ENCODE peak calls at places on chromosome 18, in ten cellular contexts. H is lower lobe of right lung, A is RWPE1, M is GM20000, X is prostate gland, K is progenitor cell of endocrine pancreas, O is HepG2, S is breast epithelium, E is bronchial epithelial cell, P is neural crest cell. I is an unnamed sample.

GRCh38 chr18:1488957-1489356 is 584.3 kb downstream of the ADCYAP1 start:
- DNase-seq in O (no peak), H (no peak), P (no peak), X (no peak), S (no peak), A (no peak), E (no peak), M (no peak), K (no peak), I (no peak)

GRCh38 chr18:36035253-36035652 is 32.1 kb downstream of the RPRD1A start:
- DNase-seq in X (no peak), H (no peak), A (no peak), P (no peak), M (no peak), O (no peak), K (no peak), S (no peak), E (no peak), I (no peak)

GRCh38 chr18:67428805-67429204 is 87.7 kb downstream of the DSEL start:
- DNase-seq in E (peak), A (no peak), K (no peak), H (no peak), P (no peak), X (no peak), O (no peak), M (no peak), S (no peak), I (no peak)

GRCh38 chr18:23824704-23825103 is 135.5 kb downstream of the LAMA3 start:
- DNase-seq in K (no peak), M (no peak), E (peak), H (no peak), O (no peak), A (no peak), S (no peak), P (no peak), X (no peak), I (no peak)

GRCh38 chr18:10353791-10354190 is 100.6 kb upstream of the APCDD1 start:
- DNase-seq in A (peak), E (peak), S (no peak), P (no peak), M (no peak), O (no peak), H (no peak), K (no peak), X (no peak), I (no peak)

GRCh38 chr18:35397976-35398375 is 20.8 kb upstream of the ZNF396 start:
- DNase-seq in P (no peak), M (no peak), A (no peak), O (no peak), H (no peak), K (no peak), X (no peak), S (no peak), E (no peak), I (no peak)

GRCh38 chr18:45566025-45566740 is 49.1 kb upstream of the SLC14A2 start:
- DNase-seq in H (no peak), S (no peak), X (no peak), O (no peak), M (no peak), P (no peak), E (peak), A (peak), K (no peak), I (peak)

GRCh38 chr18:78558948-78559347 is 420.7 kb upstream of the SALL3 start:
- DNase-seq in M (no peak), E (no peak), A (no peak), H (no peak), K (no peak), P (no peak), S (no peak), O (no peak), X (no peak), I (no peak)

GRCh38 chr18:3603460-3604259 is 153.7 kb downstream of the TGIF1 start:
- DNase-seq in H (no peak), E (peak), X (peak), S (no peak), M (no peak), P (no peak), K (no peak), A (peak), O (peak), I (no peak)

GRCh38 chr18:79317718-79318117 is 78.0 kb upstream of the NFATC1 start:
- DNase-seq in X (no peak), E (no peak), P (no peak), H (no peak), K (no peak), O (no peak), S (no peak), A (no peak), M (no peak), I (no peak)

GRCh38 chr18:45505497-45506206 is 109.6 kb upstream of the SLC14A2 start:
- DNase-seq in X (no peak), O (no peak), E (no peak), P (no peak), K (no peak), M (no peak), S (no peak), H (no peak), A (no peak), I (no peak)

GRCh38 chr18:13725566-13726227 is 661 bp downstream of the FAM210A start:
- DNase-seq in S (no peak), A (peak), K (no peak), E (no peak), H (no peak), X (no peak), P (no peak), O (peak), M (peak), I (no peak)

GRCh38 chr18:70384181-70384790 is 95.4 kb downstream of the SOCS6 start:
- DNase-seq in X (no peak), E (peak), M (no peak), A (peak), O (peak), H (no peak), P (no peak), S (peak), K (no peak), I (no peak)

GRCh38 chr18:52484977-52485376 is 145.0 kb downstream of the DCC start:
- DNase-seq in E (no peak), H (no peak), A (no peak), M (no peak), P (no peak), S (no peak), O (no peak), X (no peak), K (no peak), I (no peak)

GRCh38 chr18:59189746-59190145 is 30.2 kb upstream of the GRP start:
- DNase-seq in K (no peak), S (no peak), H (no peak), X (no peak), A (no peak), P (no peak), M (no peak), O (no peak), E (peak), I (no peak)

GRCh38 chr18:50880108-50880465 is 1.2 kb downstream of the ME2 start:
- DNase-seq in A (no peak), S (no peak), X (no peak), H (no peak), K (no peak), O (no peak), P (no peak), E (no peak), M (peak), I (no peak)

GRCh38 chr18:68604256-68604655 is 110.7 kb downstream of the TMX3 start:
- DNase-seq in E (no peak), P (no peak), K (no peak), H (no peak), S (no peak), X (no peak), A (no peak), O (no peak), M (no peak), I (no peak)

GRCh38 chr18:33870059-33870458 is 292.0 kb downstream of the ASXL3 start:
- DNase-seq in P (no peak), M (no peak), E (no peak), A (no peak), X (no peak), S (no peak), K (no peak), H (no peak), O (no peak), I (no peak)

GRCh38 chr18:70154591-70155194 is 50.8 kb downstream of the RTTN start:
- DNase-seq in A (no peak), S (no peak), E (no peak), P (no peak), K (no peak), H (no peak), O (no peak), X (no peak), M (no peak), I (no peak)

GRCh38 chr18:70299393-70299792 is 10.5 kb downstream of the SOCS6 start:
- DNase-seq in X (no peak), O (no peak), M (no peak), A (no peak), S (no peak), H (no peak), K (no peak), P (no peak), E (no peak), I (no peak)

GRCh38 chr18:54031243-54031642 is 193.2 kb downstream of the MBD2 start:
- DNase-seq in X (no peak), K (no peak), O (no peak), S (no peak), A (no peak), P (no peak), E (peak), M (no peak), H (no peak), I (no peak)

GRCh38 chr18:22467760-22468553 is 50.2 kb upstream of the CTAGE1 start:
- DNase-seq in A (peak), O (no peak), E (peak), P (no peak), S (no peak), H (no peak), K (no peak), X (no peak), M (no peak), I (no peak)

GRCh38 chr18:9862686-9863085 is 23.1 kb upstream of the TXNDC2 start:
- DNase-seq in H (no peak), K (no peak), M (no peak), P (no peak), A (no peak), E (no peak), S (no peak), O (no peak), X (no peak), I (no peak)

GRCh38 chr18:21826196-21826595 is 85.6 kb downstream of the MIB1 start:
- DNase-seq in S (no peak), A (peak), P (no peak), O (no peak), X (no peak), M (no peak), K (no peak), H (no peak), E (peak), I (no peak)

GRCh38 chr18:12783524-12783923 is 80.7 kb downstream of the PSMG2 start:
- DNase-seq in A (no peak), K (no peak), X (no peak), O (peak), E (no peak), M (no peak), P (no peak), H (no peak), S (no peak), I (no peak)

GRCh38 chr18:58136865-58137264 is 92.8 kb downstream of the NEDD4L start:
- DNase-seq in P (no peak), S (no peak), H (no peak), E (no peak), X (no peak), O (no peak), M (no peak), A (no peak), K (no peak), I (no peak)

GRCh38 chr18:58143391-58143790 is 99.4 kb downstream of the NEDD4L start:
- DNase-seq in S (no peak), P (no peak), A (no peak), X (no peak), K (no peak), O (no peak), M (no peak), E (no peak), H (no peak), I (no peak)

GRCh38 chr18:58139627-58140026 is 95.6 kb downstream of the NEDD4L start:
- DNase-seq in A (no peak), E (peak), K (no peak), X (no peak), H (no peak), M (no peak), O (no peak), P (no peak), S (no peak), I (no peak)

GRCh38 chr18:58144106-58144505 is 100.1 kb downstream of the NEDD4L start:
- DNase-seq in S (no peak), M (no peak), X (no peak), O (no peak), K (no peak), A (no peak), P (no peak), H (no peak), E (no peak), I (no peak)

GRCh38 chr18:58140366-58141325 is 96.6 kb downstream of the NEDD4L start:
- DNase-seq in P (no peak), A (no peak), S (no peak), X (no peak), H (no peak), O (peak), E (no peak), K (no peak), M (no peak), I (no peak)
- TF ChIP-seq CTCF in P (no peak), A (no peak), S (no peak), X (no peak), H (no peak), O (peak), E (no peak), K (no peak), M (no peak), I (peak)

GRCh38 chr18:62710417-62710816 is 4.9 kb upstream of the PHLPP1 start:
- DNase-seq in A (no peak), S (no peak), E (no peak), O (no peak), X (no peak), P (no peak), H (no peak), K (no peak), M (no peak), I (no peak)
- TF ChIP-seq CTCF in A (no peak), S (no peak), E (no peak), O (no peak), X (no peak), P (no peak), H (no peak), K (no peak), M (no peak), I (no peak)

GRCh38 chr18:295756-296155 is 27.9 kb upstream of the THOC1 start:
- DNase-seq in P (no peak), M (no peak), A (no peak), E (no peak), S (no peak), K (no peak), O (no peak), X (no peak), H (no peak), I (no peak)

GRCh38 chr18:286515-287310 is 18.9 kb upstream of the THOC1 start:
- DNase-seq in K (no peak), P (no peak), X (no peak), H (no peak), A (peak), S (no peak), E (peak), O (peak), M (no peak), I (no peak)

GRCh38 chr18:297936-298335 is 30.1 kb upstream of the THOC1 start:
- DNase-seq in K (no peak), H (no peak), M (no peak), S (no peak), P (no peak), E (no peak), A (no peak), O (no peak), X (no peak), I (no peak)

GRCh38 chr18:293557-293956 is 25.7 kb upstream of the THOC1 start:
- DNase-seq in M (no peak), O (no peak), E (no peak), A (no peak), S (no peak), K (no peak), H (no peak), P (no peak), X (no peak), I (no peak)

DNA sequence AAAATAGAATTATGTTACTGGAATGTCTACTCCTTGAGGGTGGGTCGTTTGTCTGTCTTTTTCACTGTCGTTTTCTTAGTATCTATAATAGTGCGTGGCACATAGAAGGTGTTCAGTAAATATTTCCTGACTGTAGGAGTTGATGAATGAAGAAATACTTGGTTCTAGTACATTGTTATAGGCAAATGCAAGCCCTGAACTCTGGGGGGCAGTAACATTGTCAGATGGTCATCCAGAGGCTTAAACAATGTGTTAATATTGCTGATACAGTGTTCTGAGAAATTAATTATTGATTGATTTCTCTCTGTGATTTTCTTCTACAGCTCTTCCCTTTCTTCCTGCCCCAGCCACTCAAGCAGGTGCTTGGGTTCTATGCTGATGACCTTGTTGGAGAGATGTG is 24.4 kb upstream of the THOC1 start:
- DNase-seq in E (no peak), A (no peak), H (no peak), M (no peak), S (no peak), P (no peak), X (no peak), K (no peak), O (no peak), I (no peak)
- TF ChIP-seq CTCF in E (no peak), A (no peak), H (no peak), M (no peak), S (no peak), P (no peak), X (no peak), K (peak), O (peak), I (no peak)

GRCh38 chr18:55234366-55235093 is 275.3 kb upstream of the CCDC68 start:
- DNase-seq in O (peak), E (peak), M (peak), A (peak), K (peak), X (peak), H (peak), S (peak), P (peak), I (peak)
- TF ChIP-seq CTCF in O (peak), E (peak), M (peak), A (peak), K (peak), X (peak), H (peak), S (peak), P (peak), I (peak)

GRCh38 chr18:57438669-57439616 is 3.8 kb downstream of the ONECUT2 start:
- DNase-seq in K (no peak), S (no peak), O (no peak), X (no peak), P (no peak), E (no peak), H (no peak), A (no peak), M (peak), I (no peak)

GRCh38 chr18:57439617-57439975 is 4.4 kb downstream of the ONECUT2 start:
- DNase-seq in E (no peak), O (no peak), M (no peak), A (no peak), S (no peak), H (no peak), P (peak), X (no peak), K (peak), I (peak)

GRCh38 chr18:57437433-57437781 is 2.2 kb downstream of the ONECUT2 start:
- DNase-seq in E (no peak), S (no peak), A (no peak), K (peak), O (peak), P (peak), M (peak), X (no peak), H (no peak), I (peak)

GRCh38 chr18:57436965-57437333 is 1.8 kb downstream of the ONECUT2 start:
- DNase-seq in E (no peak), M (no peak), K (no peak), A (no peak), O (no peak), S (no peak), P (no peak), H (no peak), X (no peak), I (no peak)

GRCh38 chr18:57437782-57438668 is 2.9 kb downstream of the ONECUT2 start:
- DNase-seq in H (no peak), X (no peak), O (peak), E (peak), K (peak), A (peak), S (no peak), P (peak), M (peak), I (peak)
- TF ChIP-seq CTCF in H (peak), X (no peak), O (peak), E (peak), K (peak), A (peak), S (no peak), P (peak), M (peak), I (peak)

DNA sequence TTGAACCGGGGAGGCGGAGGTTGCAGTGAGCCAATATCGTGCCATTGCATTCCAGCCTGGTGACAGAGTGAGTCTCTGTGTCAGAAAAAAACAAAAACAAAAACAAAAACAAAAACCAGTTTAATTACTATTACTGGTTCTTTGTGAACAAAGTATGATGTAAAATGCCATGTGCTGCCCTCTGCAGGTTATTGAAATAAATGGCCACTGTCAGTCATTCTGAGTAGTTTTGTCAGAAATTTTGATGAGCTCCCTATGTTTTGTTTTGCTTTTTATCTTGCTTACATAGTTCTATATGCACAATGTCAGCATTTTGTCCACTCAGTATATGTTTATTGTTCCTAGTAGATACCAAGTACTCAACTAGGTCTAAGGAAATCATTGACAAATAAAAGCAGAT is 423.6 kb upstream of the CHST9 start:
- DNase-seq in E (peak), A (peak), O (no peak), S (no peak), P (no peak), M (peak), X (no peak), K (no peak), H (no peak), I (no peak)
- TF ChIP-seq CTCF in E (peak), A (peak), O (peak), S (no peak), P (peak), M (peak), X (no peak), K (peak), H (peak), I (no peak)

DNA sequence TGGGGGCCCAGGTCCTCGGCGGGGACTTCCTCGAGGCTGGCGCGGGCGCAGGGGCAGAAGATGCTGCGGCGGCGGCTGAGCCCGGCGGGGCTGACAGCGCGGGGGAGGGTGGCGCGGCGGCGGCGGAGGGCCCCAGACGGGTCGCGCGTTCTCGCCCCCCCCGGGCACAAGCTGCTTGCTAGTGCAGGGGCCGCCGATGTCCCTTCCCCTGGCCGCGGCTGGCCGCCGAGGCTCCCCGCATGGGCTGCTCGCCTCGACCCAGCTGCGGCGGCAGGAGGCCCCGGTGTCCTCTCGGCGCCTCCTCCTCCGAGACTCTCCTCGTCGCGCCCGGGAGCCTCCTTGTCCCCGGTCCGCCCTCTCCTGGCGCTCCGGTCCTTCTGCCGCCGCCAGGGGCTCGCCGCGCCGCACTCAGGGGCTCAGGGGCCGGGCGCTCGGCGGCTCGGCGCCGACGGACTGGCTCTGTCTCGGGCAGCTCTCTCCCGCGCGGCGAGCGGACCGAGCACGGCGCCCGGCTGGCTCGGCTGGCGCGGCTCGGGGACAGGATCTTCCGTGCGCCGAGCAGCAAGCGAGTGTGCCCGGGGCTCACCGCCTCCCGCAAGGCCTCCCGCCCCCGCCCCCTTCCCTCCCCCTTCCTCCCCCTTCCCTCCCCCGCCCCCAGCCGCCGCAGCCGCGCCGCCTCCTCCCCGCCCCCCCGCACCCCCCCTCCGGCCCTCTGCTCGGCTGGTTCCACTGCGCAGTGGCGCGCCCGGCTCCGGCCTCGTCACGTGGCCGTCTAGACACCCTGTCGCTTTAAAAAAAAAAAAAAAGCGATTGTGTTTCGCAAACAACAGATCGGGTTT is 902 bp upstream of the SMAD7 start:
- DNase-seq in P (peak), M (peak), A (peak), E (peak), H (peak), S (peak), K (no peak), X (peak), O (peak), I (peak)
- TF ChIP-seq CTCF in P (peak), M (no peak), A (no peak), E (peak), H (no peak), S (no peak), K (peak), X (no peak), O (peak), I (no peak)